ENCODE peak calls at places on chromosomes 6 and 20, in eight cellular contexts. B, E, R, A, P, H, C and W are unnamed samples. For H3K4me1, the result is how much of the 10 kb centered on the place peaks cover.

GRCh38 chr6:35081426-35081851 is 59.7 kb downstream of the TCP11 start:
- DNase-seq in B (no peak), E (no peak), R (no peak), A (no peak), P (no peak), H (no peak), C (peak), W (no peak)

GRCh38 chr6:31632279-31632946 is 11.9 kb downstream of the PRRC2A start:
- DNase-seq in B (no peak), E (no peak), R (no peak), A (no peak), P (no peak), H (no peak), C (no peak), W (no peak)

GRCh38 chr6:45630801-45631200 is 253.1 kb upstream of the SUPT3H start:
- DNase-seq in B (no peak), E (no peak), R (no peak), A (no peak), P (no peak), H (no peak), C (no peak), W (no peak)

GRCh38 chr6:98832282-98833100 is 1.9 kb upstream of the POU3F2 start:
- DNase-seq in B (no peak), E (no peak), R (peak), A (peak), P (no peak), H (no peak), C (peak), W (peak)

GRCh38 chr20:51639206-51639832 is 96.8 kb upstream of the NFATC2 start:
- DNase-seq in B (peak), E (peak), R (peak), A (peak), P (peak), H (peak), C (peak), W (peak)

GRCh38 chr6:57257911-57258541 is 35.9 kb upstream of the RAB23 start:
- DNase-seq in B (no peak), E (no peak), R (no peak), A (no peak), P (no peak), H (peak), C (no peak), W (peak)

GRCh38 chr6:112016335-112016734 is 37.6 kb upstream of the CCN6 start:
- DNase-seq in B (no peak), E (no peak), R (no peak), A (no peak), P (no peak), H (no peak), C (no peak), W (no peak)

GRCh38 chr6:136174510-136174909 is 75.6 kb downstream of the MTFR2 start:
- DNase-seq in B (no peak), E (no peak), R (no peak), A (no peak), P (no peak), H (no peak), C (no peak), W (no peak)

GRCh38 chr6:69918766-69919165 is 52.4 kb downstream of the COL19A1 start:
- DNase-seq in B (no peak), E (no peak), R (no peak), A (no peak), P (no peak), H (no peak), C (no peak), W (no peak)

GRCh38 chr6:23390221-23390620 is 735.8 kb upstream of the NRSN1 start:
- DNase-seq in B (no peak), E (no peak), R (no peak), A (no peak), P (no peak), H (no peak), C (no peak), W (no peak)

GRCh38 chr6:165186041-165186440 is 123.4 kb downstream of the C6orf118 start:
- DNase-seq in B (no peak), E (no peak), R (no peak), A (no peak), P (no peak), H (no peak), C (no peak), W (no peak)

GRCh38 chr6:139364302-139364981 is 10.0 kb downstream of the CITED2 start:
- DNase-seq in B (no peak), E (no peak), R (no peak), A (peak), P (no peak), H (no peak), C (peak), W (peak)

GRCh38 chr20:2750343-2751251 is 49.8 kb downstream of the CPXM1 start:
- DNase-seq in B (no peak), E (no peak), R (peak), A (no peak), P (peak), H (peak), C (peak), W (peak)

GRCh38 chr6:37324131-37325033 is 29.4 kb upstream of the RNF8 start:
- DNase-seq in B (no peak), E (no peak), R (no peak), A (no peak), P (no peak), H (no peak), C (no peak), W (no peak)

GRCh38 chr20:7841291-7841966 is 98.8 kb downstream of the HAO1 start:
- DNase-seq in B (no peak), E (no peak), R (no peak), A (no peak), P (peak), H (no peak), C (no peak), W (no peak)

GRCh38 chr6:136668571-136668970 is 118.3 kb upstream of the MAP7 start:
- DNase-seq in B (no peak), E (no peak), R (no peak), A (no peak), P (no peak), H (no peak), C (no peak), W (no peak)

GRCh38 chr6:56230976-56231566 is 16.3 kb downstream of the COL21A1 start:
- DNase-seq in B (no peak), E (no peak), R (no peak), A (no peak), P (no peak), H (no peak), C (no peak), W (no peak)

GRCh38 chr6:152220785-152221184 is 413.3 kb downstream of the ESR1 start:
- DNase-seq in B (no peak), E (no peak), R (no peak), A (no peak), P (no peak), H (no peak), C (no peak), W (no peak)

GRCh38 chr20:53801609-53802370 is 208.2 kb upstream of the ZNF217 start:
- DNase-seq in B (no peak), E (no peak), R (no peak), A (no peak), P (no peak), H (no peak), C (no peak), W (no peak)

GRCh38 chr6:116929825-116930224 is 52.8 kb downstream of the RFX6 start:
- DNase-seq in B (no peak), E (no peak), R (no peak), A (no peak), P (no peak), H (no peak), C (no peak), W (no peak)

GRCh38 chr6:159941286-159942113 is 27.4 kb upstream of the IGF2R start:
- DNase-seq in B (no peak), E (no peak), R (no peak), A (no peak), P (no peak), H (no peak), C (peak), W (peak)

GRCh38 chr6:26232950-26233607 is 131.9 kb upstream of the BTN3A2 start:
- DNase-seq in B (no peak), E (no peak), R (no peak), A (no peak), P (no peak), H (no peak), C (peak), W (peak)

GRCh38 chr6:70391513-70391912 is 21.8 kb upstream of the FAM135A start:
- DNase-seq in B (no peak), E (no peak), R (no peak), A (no peak), P (no peak), H (no peak), C (no peak), W (no peak)

GRCh38 chr20:36542516-36543186 is 1.3 kb downstream of the MYL9 start:
- DNase-seq in B (no peak), E (no peak), R (no peak), A (no peak), P (peak), H (no peak), C (no peak), W (no peak)
- H3K4me1 ChIP-seq in B (half or more), E (under half), R (under half), A (under half), P (under half), H (under half), C (under half), W (under half)

GRCh38 chr20:50271674-50272412 is 81.2 kb downstream of the CEBPB start:
- DNase-seq in B (peak), E (no peak), R (no peak), A (no peak), P (peak), H (no peak), C (no peak), W (no peak)

GRCh38 chr20:50269111-50270033 is 78.7 kb downstream of the CEBPB start:
- DNase-seq in B (no peak), E (no peak), R (no peak), A (no peak), P (peak), H (no peak), C (no peak), W (no peak)

GRCh38 chr20:50270034-50270395 is 79.4 kb downstream of the CEBPB start:
- DNase-seq in B (no peak), E (no peak), R (no peak), A (no peak), P (peak), H (no peak), C (no peak), W (no peak)

GRCh38 chr20:50271201-50271600 is 80.6 kb downstream of the CEBPB start:
- DNase-seq in B (no peak), E (no peak), R (no peak), A (no peak), P (peak), H (no peak), C (no peak), W (no peak)

GRCh38 chr20:50270569-50270968 is 79.9 kb downstream of the CEBPB start:
- DNase-seq in B (no peak), E (no peak), R (no peak), A (no peak), P (peak), H (no peak), C (no peak), W (no peak)
- H3K4me1 ChIP-seq in B (under half), E (under half), R (under half), A (under half), P (under half), H (under half), C (under half), W (under half)

GRCh38 chr20:44706371-44707258 is 8.6 kb upstream of the CCN5 start:
- DNase-seq in B (no peak), E (no peak), R (peak), A (no peak), P (peak), H (peak), C (no peak), W (no peak)

GRCh38 chr20:44707259-44707580 is 7.9 kb upstream of the CCN5 start:
- DNase-seq in B (no peak), E (no peak), R (no peak), A (no peak), P (no peak), H (no peak), C (no peak), W (no peak)

GRCh38 chr20:44703956-44704488 is 11.1 kb upstream of the CCN5 start:
- DNase-seq in B (no peak), E (no peak), R (no peak), A (no peak), P (no peak), H (no peak), C (no peak), W (no peak)

GRCh38 chr20:44704551-44704971 is 10.6 kb upstream of the CCN5 start:
- DNase-seq in B (no peak), E (no peak), R (no peak), A (no peak), P (peak), H (no peak), C (no peak), W (no peak)

GRCh38 chr20:44705364-44706094 is 9.6 kb upstream of the CCN5 start:
- DNase-seq in B (no peak), E (no peak), R (no peak), A (no peak), P (no peak), H (no peak), C (no peak), W (no peak)
- H3K4me1 ChIP-seq in B (under half), E (under half), R (under half), A (under half), P (under half), H (under half), C (under half), W (under half)

GRCh38 chr6:52554684-52555280 is 22.1 kb downstream of the TRAM2 start:
- DNase-seq in B (no peak), E (no peak), R (no peak), A (no peak), P (no peak), H (no peak), C (no peak), W (no peak)

GRCh38 chr6:52555531-52556228 is 21.2 kb downstream of the TRAM2 start:
- DNase-seq in B (no peak), E (no peak), R (no peak), A (no peak), P (no peak), H (no peak), C (no peak), W (no peak)

GRCh38 chr6:52553158-52553557 is 23.7 kb downstream of the TRAM2 start:
- DNase-seq in B (no peak), E (no peak), R (no peak), A (no peak), P (no peak), H (no peak), C (no peak), W (no peak)

GRCh38 chr6:52552278-52552643 is 24.6 kb downstream of the TRAM2 start:
- DNase-seq in B (no peak), E (no peak), R (no peak), A (no peak), P (no peak), H (no peak), C (no peak), W (no peak)

GRCh38 chr6:52553719-52554118 is 23.1 kb downstream of the TRAM2 start:
- DNase-seq in B (no peak), E (no peak), R (no peak), A (no peak), P (no peak), H (no peak), C (no peak), W (no peak)
- H3K4me1 ChIP-seq in B (under half), E (under half), R (under half), A (under half), P (under half), H (under half), C (under half), W (under half)

GRCh38 chr6:108622601-108623335 is 62.1 kb downstream of the FOXO3 start:
- DNase-seq in B (no peak), E (no peak), R (no peak), A (no peak), P (peak), H (peak), C (no peak), W (no peak)
- H3K4me1 ChIP-seq in B (half or more), E (under half), R (under half), A (under half), P (half or more), H (under half), C (under half), W (under half)

GRCh38 chr6:12037803-12038202 is 25.7 kb downstream of the HIVEP1 start:
- DNase-seq in B (no peak), E (no peak), R (no peak), A (no peak), P (no peak), H (no peak), C (no peak), W (no peak)
- H3K4me1 ChIP-seq in B (under half), E (under half), R (under half), A (under half), P (under half), H (under half), C (under half), W (under half)

GRCh38 chr6:71496018-71496800 is 207.6 kb downstream of the OGFRL1 start:
- DNase-seq in B (no peak), E (no peak), R (no peak), A (no peak), P (no peak), H (no peak), C (no peak), W (no peak)
- H3K4me1 ChIP-seq in B (under half), E (under half), R (under half), A (under half), P (under half), H (under half), C (under half), W (under half)